ENCODE peak calls at places on chromosomes 5 and 9, in eight cellular contexts. M is left cardiac atrium; O is body of pancreas; A is activated naive CD4-positive, alpha-beta T cell; X is stimulated activated CD8-positive, alpha-beta memory T cell treated with anti-CD3 and anti-CD28 coated beads, Interleukin-4, amount 100 ng/mL, for 24 hours; R is activated naive CD8-positive, alpha-beta T cell treated with anti-CD3 and anti-CD28 coated beads, Interleukin-2, amount 50 U/mL, for 24 hours; D is uterus; C is Right ventricle myocardium inferior. U is an unnamed sample.

GRCh38 chr5:172791726-172792445 is 20.9 kb upstream of the DUSP1 start:
- DNase-seq in D (no peak), C (no peak), O (no peak), M (no peak), X (no peak), R (no peak), A (no peak), U (no peak)

GRCh38 chr9:23779220-23779619 is 46.8 kb downstream of the ELAVL2 start:
- DNase-seq in X (no peak), A (no peak), M (no peak), R (no peak), C (no peak), D (no peak), O (no peak), U (no peak)

GRCh38 chr5:39209924-39210323 is 9.4 kb downstream of the FYB1 start:
- DNase-seq in X (peak; percentile 59), A (peak; percentile 61), D (no peak), R (peak; percentile 76), C (peak; percentile 69), M (peak; percentile 29), O (no peak), U (no peak)

GRCh38 chr5:83470920-83471404 is 582 bp upstream of the VCAN start:
- DNase-seq in M (no peak), D (peak; percentile 14), X (no peak), C (no peak), A (no peak), O (no peak), R (no peak), U (no peak)

GRCh38 chr5:1409386-1410110 is 35.7 kb downstream of the SLC6A3 start:
- DNase-seq in X (no peak), M (no peak), O (peak; percentile 8), D (no peak), A (no peak), R (peak; percentile 29), C (no peak), U (no peak)

GRCh38 chr9:6106576-6107339 is 91.3 kb upstream of the RANBP6 start:
- DNase-seq in R (no peak), C (no peak), D (no peak), O (peak; percentile 35), M (no peak), X (no peak), A (no peak), U (no peak)

GRCh38 chr9:91768977-91769916 is 180.8 kb downstream of the ROR2 start:
- DNase-seq in X (no peak), M (no peak), R (no peak), A (no peak), O (no peak), C (no peak), D (no peak), U (no peak)

GRCh38 chr5:153813871-153814270 is 224.8 kb downstream of the FAM114A2 start:
- DNase-seq in R (no peak), X (no peak), O (no peak), A (no peak), M (no peak), C (no peak), D (no peak), U (no peak)

GRCh38 chr9:32854271-32854670 is 70.9 kb downstream of the TMEM215 start:
- DNase-seq in D (no peak), O (no peak), X (no peak), M (no peak), C (no peak), R (no peak), A (no peak), U (no peak)

GRCh38 chr9:38368731-38369130 is 23.8 kb upstream of the ALDH1B1 start:
- DNase-seq in O (no peak), C (no peak), M (no peak), X (no peak), A (no peak), R (no peak), D (no peak), U (no peak)

GRCh38 chr9:30575691-30576090 is 1808.8 kb upstream of the ACO1 start:
- DNase-seq in R (no peak), C (no peak), O (no peak), D (no peak), X (no peak), A (no peak), M (no peak), U (no peak)

GRCh38 chr5:78009937-78010527 is 233.9 kb upstream of the TBCA start:
- DNase-seq in R (no peak), O (no peak), A (no peak), D (no peak), X (no peak), C (no peak), M (no peak), U (no peak)

GRCh38 chr5:136080483-136081180 is 51.8 kb downstream of the TGFBI start:
- DNase-seq in M (peak; percentile 89), C (peak; percentile 95), R (peak; percentile 83), X (peak; percentile 52), D (peak; percentile 85), A (no peak), O (peak; percentile 84), U (peak; percentile 49)

GRCh38 chr9:13292782-13293181 is 13.3 kb upstream of the MPDZ start:
- DNase-seq in X (no peak), A (no peak), D (no peak), O (no peak), M (no peak), R (no peak), C (no peak), U (no peak)

GRCh38 chr5:173238312-173239232 is 3.6 kb upstream of the NKX2-5 start:
- DNase-seq in M (no peak), X (no peak), C (no peak), A (no peak), D (no peak), R (no peak), O (no peak), U (no peak)

GRCh38 chr9:16121593-16121992 is 568.8 kb downstream of the CCDC171 start:
- DNase-seq in A (no peak), X (no peak), D (no peak), M (no peak), C (no peak), R (no peak), O (no peak), U (no peak)

GRCh38 chr9:93475856-93476255 is 22.5 kb upstream of the FAM120AOS start:
- DNase-seq in X (no peak), C (no peak), A (no peak), R (no peak), D (no peak), M (no peak), O (no peak), U (no peak)

GRCh38 chr5:26942481-26942880 is 95.9 kb downstream of the CDH9 start:
- DNase-seq in C (no peak), X (no peak), O (no peak), M (no peak), R (no peak), D (no peak), A (no peak), U (no peak)